ENCODE peak calls at places on chromosomes 16 and 17, in four cellular contexts. U is A549, V is GM12878, Z is HepG2. D is an unnamed sample.

GRCh38 chr17:78128616-78129384 is at the start of gene TMC6:
- DNase-seq in U (peak), Z (peak), V (no peak), D (peak)

GRCh38 chr16:20879175-20880053 is 20.7 kb downstream of the DCUN1D3 start:
- DNase-seq in U (peak), V (peak), Z (peak), D (no peak)

GRCh38 chr16:6484931-6485330 is 847.7 kb upstream of the RBFOX1 start:
- DNase-seq in V (no peak), U (no peak), Z (no peak), D (no peak)

GRCh38 chr16:72455743-72456659 is 284.0 kb upstream of the PMFBP1 start:
- DNase-seq in Z (peak), U (no peak), V (no peak), D (no peak)

GRCh38 chr16:27951752-27952151 is 111.8 kb downstream of the GSG1L start:
- DNase-seq in V (no peak), Z (no peak), U (no peak), D (no peak)

GRCh38 chr16:24174504-24174903 is 81.6 kb upstream of the CACNG3 start:
- DNase-seq in V (no peak), U (no peak), Z (no peak), D (no peak)

GRCh38 chr17:54353789-54354525 is 531.2 kb downstream of the KIF2B start:
- DNase-seq in U (no peak), Z (no peak), V (no peak), D (no peak)

GRCh38 chr16:67357561-67357960 is 30.9 kb downstream of the LRRC36 start:
- DNase-seq in V (no peak), U (no peak), Z (no peak), D (no peak)

GRCh38 chr16:15650698-15651161 is 685 bp downstream of the NDE1 start:
- DNase-seq in U (no peak), V (no peak), Z (no peak), D (peak)

GRCh38 chr17:28846231-28846630 is 3.6 kb upstream of the FAM222B start:
- DNase-seq in V (no peak), Z (no peak), U (no peak), D (no peak)

GRCh38 chr16:55478827-55479559 is at the start of gene MMP2:
- DNase-seq in U (no peak), V (no peak), Z (no peak), D (no peak)

GRCh38 chr17:76612977-76613851 is 27.6 kb upstream of the ST6GALNAC2 start:
- DNase-seq in V (no peak), Z (peak), U (peak), D (peak)

GRCh38 chr17:71628306-71628705 is 492.5 kb upstream of the SOX9 start:
- DNase-seq in V (no peak), Z (no peak), U (no peak), D (no peak)

GRCh38 chr16:20801278-20801677 is 5.0 kb downstream of the ERI2 start:
- DNase-seq in U (no peak), Z (no peak), V (no peak), D (no peak)

GRCh38 chr17:73090396-73091202 is 1.9 kb downstream of the SLC39A11 start:
- DNase-seq in V (no peak), Z (peak), U (no peak), D (no peak)

GRCh38 chr17:81635973-81636504 is 873 bp downstream of the NPLOC4 start:
- DNase-seq in V (no peak), Z (no peak), U (no peak), D (peak)

GRCh38 chr17:77817953-77818352 is 140.6 kb upstream of the TNRC6C start:
- DNase-seq in Z (no peak), V (no peak), U (no peak), D (no peak)

GRCh38 chr16:28528463-28528867 is 10.3 kb downstream of the NUPR1 start:
- DNase-seq in Z (peak), U (no peak), V (no peak), D (no peak)

GRCh38 chr17:50283246-50283645 is 9.0 kb downstream of the TMEM92 start:
- DNase-seq in U (no peak), Z (no peak), V (peak), D (no peak)

GRCh38 chr16:28569011-28569410 is 15.3 kb downstream of the SGF29 start:
- DNase-seq in Z (no peak), V (no peak), U (no peak), D (no peak)

GRCh38 chr16:66289051-66289680 is 77.3 kb upstream of the CDH5 start:
- DNase-seq in Z (no peak), U (no peak), V (no peak), D (no peak)

DNA sequence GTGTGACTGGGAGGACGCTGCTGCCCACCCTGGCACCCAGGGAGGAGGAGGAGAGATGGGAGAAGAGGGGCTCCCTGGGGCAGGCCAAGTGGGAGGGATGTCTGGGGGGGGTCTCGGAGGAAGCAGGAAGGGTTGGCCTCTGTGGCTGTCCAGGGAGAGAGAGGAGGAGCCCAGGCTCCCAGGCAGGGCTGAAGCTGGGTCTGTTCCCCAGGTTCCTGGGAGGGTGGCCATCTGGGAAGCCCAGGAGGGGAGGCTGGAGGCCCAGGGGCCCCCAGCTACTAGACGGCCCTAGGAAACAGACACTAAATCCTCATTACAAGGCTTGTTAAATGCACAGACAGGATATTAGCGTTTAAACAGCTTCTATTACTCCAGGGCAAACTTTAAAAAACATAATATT is 139.8 kb downstream of the ENGASE start:
- DNase-seq in Z (no peak), U (no peak), V (no peak), D (no peak)
- TF ChIP-seq POLR2AphosphoS2 in Z (no peak), U (no peak), V (no peak), D (no peak)

GRCh38 chr16:83704656-83705055 is 103.1 kb upstream of the HSBP1 start:
- DNase-seq in U (no peak), Z (no peak), V (no peak), D (no peak)

GRCh38 chr16:83705856-83706255 is 101.9 kb upstream of the HSBP1 start:
- DNase-seq in V (no peak), U (no peak), Z (no peak), D (no peak)

GRCh38 chr16:83698964-83699363 is 108.8 kb upstream of the HSBP1 start:
- DNase-seq in V (no peak), U (no peak), Z (no peak), D (no peak)

GRCh38 chr16:83699817-83700216 is 108.0 kb upstream of the HSBP1 start:
- DNase-seq in V (no peak), U (no peak), Z (no peak), D (no peak)

GRCh38 chr16:83701494-83701893 is 106.3 kb upstream of the HSBP1 start:
- DNase-seq in U (peak), V (no peak), Z (peak), D (peak)
- TF ChIP-seq POLR2AphosphoS2 in U (no peak), V (no peak), Z (no peak), D (no peak)

DNA sequence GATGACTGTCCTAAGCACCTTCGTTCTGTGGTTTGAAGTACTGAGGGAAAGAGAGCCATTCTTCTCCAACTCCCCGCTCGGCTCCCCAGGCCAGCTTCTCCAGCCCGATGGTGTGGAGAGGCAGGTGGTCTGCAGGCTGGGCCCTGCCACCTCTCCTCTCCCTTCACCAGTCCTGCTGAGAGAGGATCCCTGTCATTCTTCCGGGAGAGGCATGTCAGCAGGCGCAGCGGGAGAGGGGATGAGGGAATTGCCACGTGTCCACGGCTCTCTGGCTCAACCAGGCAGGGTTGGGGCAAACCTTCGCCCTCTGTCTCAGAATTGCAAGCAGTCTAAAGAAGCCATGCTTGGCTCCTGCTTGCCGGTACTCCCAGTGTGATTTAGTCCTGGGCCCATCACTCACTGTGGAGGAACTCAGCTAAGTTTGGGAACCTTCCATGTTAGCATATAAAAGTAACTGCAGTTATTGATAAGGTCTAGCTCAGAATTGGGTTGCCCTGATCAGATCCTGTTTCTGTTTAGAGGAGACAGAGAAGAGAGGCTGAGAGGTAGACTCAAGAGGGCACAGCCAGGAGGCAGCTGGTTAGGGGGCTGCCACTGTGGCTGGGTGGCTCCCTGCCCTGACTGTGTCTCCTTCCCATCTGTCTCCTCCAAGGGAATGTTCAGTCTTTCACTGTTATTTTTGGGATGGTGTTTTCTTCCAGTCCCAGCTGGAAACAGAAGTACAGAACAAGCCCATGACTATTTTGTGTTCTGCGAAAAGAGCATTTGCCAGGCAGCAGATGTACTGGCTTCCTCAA is 17.4 kb downstream of the HS3ST3B1 start:
- DNase-seq in Z (no peak), V (no peak), U (no peak), D (no peak)
- TF ChIP-seq POLR2AphosphoS2 in Z (no peak), V (no peak), U (no peak), D (no peak)

DNA sequence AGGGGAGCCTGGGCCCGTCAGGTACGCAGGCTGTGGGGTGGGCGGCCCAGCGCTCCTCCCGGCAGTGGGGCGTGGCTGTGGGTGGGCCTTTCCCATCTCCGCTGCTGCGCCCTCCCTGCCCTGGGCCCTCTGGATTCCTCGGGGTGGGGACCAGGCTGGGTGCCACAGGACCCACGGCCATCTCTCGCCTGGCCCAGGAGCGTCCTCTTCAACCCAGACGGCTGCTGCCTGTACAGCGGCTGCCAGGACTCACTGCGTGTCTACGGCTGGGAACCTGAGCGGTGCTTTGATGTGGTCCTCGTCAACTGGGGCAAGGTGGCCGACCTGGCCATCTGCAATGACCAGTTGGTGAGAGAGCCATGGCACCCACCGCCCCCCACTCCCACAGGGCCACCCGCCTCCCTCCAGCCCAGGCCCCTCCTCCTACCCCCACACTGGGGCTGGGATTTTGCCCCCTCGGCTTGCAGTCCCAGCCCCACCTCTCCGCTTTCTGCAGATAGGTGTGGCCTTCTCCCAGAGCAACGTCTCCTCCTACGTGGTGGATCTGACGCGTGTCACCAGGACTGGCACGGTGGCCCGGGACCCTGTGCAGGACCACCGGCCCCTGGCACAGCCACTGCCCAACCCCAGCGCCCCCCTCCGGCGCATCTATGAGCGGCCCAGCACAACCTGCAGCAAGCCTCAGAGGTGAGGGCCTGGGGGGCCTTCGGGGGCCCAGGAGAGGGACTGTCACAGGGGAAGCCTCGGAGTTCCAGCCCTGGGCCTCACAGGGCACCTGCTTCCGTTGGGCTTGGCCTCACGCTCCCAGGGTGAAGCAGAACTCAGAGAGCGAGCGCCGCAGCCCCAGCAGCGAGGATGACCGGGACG is 17.2 kb downstream of the KATNB1 start:
- DNase-seq in V (no peak), Z (no peak), U (no peak), D (no peak)
- TF ChIP-seq POLR2AphosphoS2 in V (no peak), Z (no peak), U (no peak), D (no peak)

GRCh38 chr16:79053577-79053976 is 547.0 kb downstream of the MAF start:
- DNase-seq in V (no peak), Z (no peak), U (no peak), D (no peak)

GRCh38 chr16:79051313-79051712 is 549.2 kb downstream of the MAF start:
- DNase-seq in Z (no peak), U (no peak), V (no peak), D (no peak)

GRCh38 chr16:79050063-79050462 is 550.5 kb downstream of the MAF start:
- DNase-seq in V (no peak), Z (no peak), U (no peak), D (no peak)

GRCh38 chr16:79054593-79054992 is 545.9 kb downstream of the MAF start:
- DNase-seq in Z (no peak), V (no peak), U (no peak), D (no peak)

DNA sequence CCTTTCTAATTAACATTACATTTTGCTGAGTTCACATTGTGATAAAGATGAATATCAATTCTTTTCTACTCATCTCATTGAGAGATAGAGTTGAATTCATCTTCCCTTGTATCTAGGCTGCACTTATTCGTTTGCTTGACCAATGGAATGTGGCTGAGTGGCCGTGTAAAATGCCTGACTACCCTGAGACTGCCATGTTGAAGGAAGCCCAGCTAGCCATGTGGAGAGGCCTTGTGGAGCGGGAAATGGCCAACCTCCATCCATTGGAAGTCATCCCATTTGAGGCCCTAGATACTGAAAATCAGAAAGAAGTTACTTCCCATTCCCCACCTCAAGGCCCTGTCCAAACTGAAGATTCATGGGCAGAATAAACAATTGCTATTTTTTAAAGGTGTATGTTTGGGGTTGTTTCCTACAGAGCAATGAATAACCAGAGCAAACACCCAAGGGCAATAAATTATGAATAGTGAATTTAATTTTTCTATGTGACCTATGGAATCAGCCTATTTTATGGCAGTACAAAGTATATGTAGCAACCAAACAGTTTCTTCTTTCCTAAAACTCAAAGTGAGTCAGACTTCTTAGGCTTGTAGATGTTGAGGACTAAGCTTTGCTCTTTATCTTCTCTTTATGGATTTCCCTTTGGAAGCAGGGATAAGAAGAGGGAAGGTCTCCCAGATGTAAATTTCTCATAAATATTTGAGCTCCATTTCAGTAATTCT is 545.1 kb downstream of the MAF start:
- DNase-seq in Z (no peak), V (no peak), U (no peak), D (no peak)
- TF ChIP-seq POLR2AphosphoS2 in Z (no peak), V (no peak), U (no peak), D (no peak)

DNA sequence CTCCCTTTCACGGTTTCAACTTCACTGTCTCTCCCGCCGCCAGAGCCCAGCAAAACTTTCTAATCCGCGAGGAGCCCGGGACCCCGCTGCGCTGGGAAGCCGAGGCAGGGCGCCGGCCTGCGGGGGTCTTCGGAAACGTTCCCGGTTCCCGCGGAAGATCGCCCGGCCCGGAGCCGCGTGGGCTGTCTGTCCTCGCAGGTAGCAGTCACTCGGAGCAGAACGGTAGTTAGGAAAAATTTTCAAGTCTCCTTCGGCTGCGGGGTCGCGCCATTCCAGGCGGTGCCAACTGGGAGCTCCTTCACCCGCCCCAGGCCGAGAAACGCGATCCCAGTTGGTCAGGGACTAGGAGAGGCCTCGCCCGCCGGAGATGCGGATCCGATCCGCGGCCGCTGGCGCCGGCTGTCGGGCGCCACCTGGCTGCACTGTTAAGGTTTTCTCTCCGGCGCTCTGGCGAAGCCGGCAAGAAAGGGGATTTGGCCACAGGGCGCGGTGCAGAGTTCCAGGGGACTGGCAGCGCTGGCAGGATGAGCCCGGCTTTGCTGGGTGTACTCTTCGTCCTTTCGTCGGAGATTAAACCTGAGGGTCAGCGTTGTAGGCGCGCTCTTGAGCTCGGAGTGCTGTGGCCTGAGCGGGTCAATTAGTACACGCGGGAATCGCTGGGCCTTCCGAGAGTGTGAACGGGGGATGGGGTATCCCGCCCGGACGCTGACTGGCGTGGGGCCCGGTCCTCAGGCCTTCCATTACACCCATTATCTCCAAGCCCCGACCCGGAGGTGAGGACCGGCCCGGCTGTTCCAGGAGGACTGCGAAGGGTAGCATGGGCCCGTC is 135.4 kb downstream of the KCNJ12 start:
- DNase-seq in U (peak), V (no peak), Z (peak), D (peak)
- TF ChIP-seq POLR2AphosphoS2 in U (no peak), V (no peak), Z (no peak), D (no peak)

GRCh38 chr17:41519501-41520224 is 973 bp upstream of the KRT15 start:
- DNase-seq in V (no peak), Z (no peak), U (no peak), D (no peak)

GRCh38 chr17:41518789-41519449 is at the start of gene KRT15:
- DNase-seq in Z (no peak), U (no peak), V (no peak), D (no peak)

GRCh38 chr17:41518031-41518430 is 659 bp downstream of the KRT15 start:
- DNase-seq in V (no peak), U (no peak), Z (no peak), D (no peak)

GRCh38 chr17:41516147-41516827 is 2.4 kb downstream of the KRT15 start:
- DNase-seq in U (no peak), Z (no peak), V (no peak), D (no peak)

DNA sequence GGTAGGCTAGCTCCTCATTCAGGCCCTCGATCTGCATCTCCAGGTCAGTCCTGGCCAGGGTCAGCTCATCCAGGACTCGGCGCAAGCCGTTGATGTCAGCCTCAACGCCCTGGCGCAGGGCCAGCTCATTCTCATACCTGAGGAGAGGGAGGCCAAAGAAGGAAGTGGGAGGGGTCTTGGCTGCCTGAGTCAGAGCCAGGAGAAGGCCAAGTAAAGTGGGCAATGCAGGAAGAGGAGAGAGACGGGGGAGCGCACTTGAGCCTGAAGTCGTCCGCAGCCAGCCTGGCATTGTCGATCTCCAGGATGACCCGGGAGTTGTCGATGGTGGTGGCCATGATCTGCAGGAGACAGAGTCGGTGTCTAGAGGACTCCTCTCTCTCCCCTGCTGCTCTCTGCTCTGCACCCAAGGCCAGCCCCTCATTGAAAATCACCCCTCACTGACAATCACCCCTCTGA is 1.8 kb downstream of the KRT15 start:
- DNase-seq in Z (no peak), V (no peak), U (no peak), D (no peak)
- TF ChIP-seq POLR2AphosphoS2 in Z (no peak), V (no peak), U (no peak), D (no peak)

GRCh38 chr17:11097121-11097520 is 143.9 kb upstream of the SHISA6 start:
- DNase-seq in Z (no peak), U (no peak), V (no peak), D (no peak)
- TF ChIP-seq POLR2AphosphoS2 in Z (no peak), U (no peak), V (no peak), D (no peak)